ENCODE peak calls at places on chromosomes 6 and 20, in four cellular contexts. Z, C, V and U are unnamed samples.

GRCh38 chr6:63844287-63844686 is 208.7 kb downstream of the PHF3 start:
- DNase-seq in V (no peak), Z (no peak), C (no peak), U (no peak)

GRCh38 chr6:151351146-151351700 is 40.1 kb downstream of the ZBTB2 start:
- DNase-seq in C (no peak), V (no peak), Z (no peak), U (no peak)

GRCh38 chr6:2970753-2971419 is 481 bp downstream of the SERPINB6 start:
- DNase-seq in V (no peak), C (peak; percentile 91), Z (peak; percentile 81), U (peak; percentile 97)

GRCh38 chr20:24381886-24382285 is 87.5 kb upstream of the SYNDIG1 start:
- DNase-seq in C (no peak), Z (no peak), V (no peak), U (no peak)

GRCh38 chr20:16968099-16968498 is 219.9 kb downstream of the OTOR start:
- DNase-seq in V (no peak), Z (no peak), C (no peak), U (no peak)

GRCh38 chr6:7267521-7268091 is 45.4 kb downstream of the SSR1 start:
- DNase-seq in Z (peak; percentile 95), V (no peak), C (no peak), U (no peak)

GRCh38 chr6:45717715-45718114 is 297.9 kb downstream of the CLIC5 start:
- DNase-seq in Z (no peak), C (no peak), V (no peak), U (no peak)

GRCh38 chr6:105711216-105711615 is 308.3 kb upstream of the PREP start:
- DNase-seq in C (no peak), Z (no peak), V (no peak), U (no peak)